ENCODE peak calls at places on chromosomes 12 and 14, in four cellular contexts. S is neuronal stem cell, K is left ventricle myocardium inferior, B is fibroblast of lung. R is an unnamed sample.

GRCh38 chr12:117441751-117442150 is 80.3 kb upstream of the NOS1 start:
- DNase-seq in K (peak; percentile 70), B (peak; percentile 63), S (no peak), R (no peak)

GRCh38 chr12:26369588-26369987 is 174.2 kb downstream of the SSPN start:
- DNase-seq in K (no peak), S (peak; percentile 6), B (peak; percentile 92), R (no peak)

GRCh38 chr14:90368946-90369721 is 27.7 kb upstream of the CALM1 start:
- DNase-seq in B (peak; percentile 24), K (no peak), S (no peak), R (no peak)

GRCh38 chr14:81211844-81212243 is 8.9 kb downstream of the GTF2A1 start:
- DNase-seq in S (no peak), K (peak; percentile 30), B (peak; percentile 6), R (no peak)

GRCh38 chr12:52526511-52526951 is 6.3 kb upstream of the KRT5 start:
- DNase-seq in K (no peak), B (no peak), S (no peak), R (no peak)

GRCh38 chr12:131133994-131134393 is 180.3 kb downstream of the ADGRD1 start:
- DNase-seq in S (no peak), B (no peak), K (no peak), R (no peak)

GRCh38 chr12:82028772-82029171 is 269.6 kb upstream of the PPFIA2 start:
- DNase-seq in B (no peak), S (no peak), K (no peak), R (no peak)

GRCh38 chr12:14403711-14404164 is 38.3 kb downstream of the ATF7IP start:
- DNase-seq in B (peak; percentile 88), S (no peak), K (no peak), R (no peak)

GRCh38 chr14:36502558-36503508 is 17.2 kb downstream of the NKX2-1 start:
- DNase-seq in B (no peak), K (no peak), S (no peak), R (no peak)

DNA sequence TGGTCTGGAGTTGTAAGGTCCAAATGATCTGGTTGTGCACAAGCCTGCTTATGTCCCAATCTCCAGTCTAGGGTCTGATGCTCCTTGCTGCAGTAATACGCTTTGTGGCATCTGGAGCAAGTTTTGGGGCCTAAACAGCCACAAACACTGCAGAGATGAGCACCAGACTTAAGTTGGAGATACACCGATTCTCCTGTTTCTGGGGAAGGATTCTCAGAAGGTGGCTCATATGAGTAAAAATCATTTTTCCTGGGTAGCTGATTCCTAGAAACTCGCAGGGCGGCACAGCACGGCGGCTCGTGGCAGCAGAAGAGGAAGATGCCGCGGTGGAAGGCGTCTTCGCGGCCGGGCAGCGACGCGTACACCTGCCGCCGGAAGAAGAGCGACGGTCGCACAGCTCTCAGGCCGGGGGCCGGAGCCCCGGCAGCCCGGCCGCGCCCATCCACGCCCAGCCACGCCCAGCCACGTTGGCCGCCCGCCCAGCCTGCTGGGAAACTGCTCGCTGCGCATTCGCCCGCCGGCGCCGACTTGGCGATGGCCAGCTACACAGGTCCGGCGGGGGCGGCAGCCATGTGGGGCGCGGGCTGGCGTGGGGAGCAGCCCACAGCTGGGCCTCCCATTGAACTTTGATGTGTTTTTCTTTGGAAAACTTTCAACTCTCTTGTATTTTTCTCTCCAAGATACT is 129.0 kb downstream of the ASCL4 start:
- DNase-seq in B (peak; percentile 19), S (peak; percentile 40), K (peak; percentile 60), R (peak; percentile 47)
- H3K4me3 ChIP-seq in B (no peak overlapping the region), S (peak overlapping the region; percentile 73), K (peak overlapping the region; percentile 55), R (peak overlapping the region; percentile 27)

GRCh38 chr14:54317396-54317795 is 79.4 kb upstream of the CDKN3 start:
- DNase-seq in K (no peak), B (no peak), S (no peak), R (no peak)

GRCh38 chr14:54316652-54317051 is 80.2 kb upstream of the CDKN3 start:
- DNase-seq in S (no peak), K (no peak), B (no peak), R (no peak)

GRCh38 chr14:54310852-54311230 is 86.0 kb upstream of the CDKN3 start:
- DNase-seq in S (no peak), K (no peak), B (no peak), R (no peak)

GRCh38 chr14:54312166-54312801 is 84.5 kb upstream of the CDKN3 start:
- DNase-seq in K (no peak), S (no peak), B (peak; percentile 96), R (no peak)

DNA sequence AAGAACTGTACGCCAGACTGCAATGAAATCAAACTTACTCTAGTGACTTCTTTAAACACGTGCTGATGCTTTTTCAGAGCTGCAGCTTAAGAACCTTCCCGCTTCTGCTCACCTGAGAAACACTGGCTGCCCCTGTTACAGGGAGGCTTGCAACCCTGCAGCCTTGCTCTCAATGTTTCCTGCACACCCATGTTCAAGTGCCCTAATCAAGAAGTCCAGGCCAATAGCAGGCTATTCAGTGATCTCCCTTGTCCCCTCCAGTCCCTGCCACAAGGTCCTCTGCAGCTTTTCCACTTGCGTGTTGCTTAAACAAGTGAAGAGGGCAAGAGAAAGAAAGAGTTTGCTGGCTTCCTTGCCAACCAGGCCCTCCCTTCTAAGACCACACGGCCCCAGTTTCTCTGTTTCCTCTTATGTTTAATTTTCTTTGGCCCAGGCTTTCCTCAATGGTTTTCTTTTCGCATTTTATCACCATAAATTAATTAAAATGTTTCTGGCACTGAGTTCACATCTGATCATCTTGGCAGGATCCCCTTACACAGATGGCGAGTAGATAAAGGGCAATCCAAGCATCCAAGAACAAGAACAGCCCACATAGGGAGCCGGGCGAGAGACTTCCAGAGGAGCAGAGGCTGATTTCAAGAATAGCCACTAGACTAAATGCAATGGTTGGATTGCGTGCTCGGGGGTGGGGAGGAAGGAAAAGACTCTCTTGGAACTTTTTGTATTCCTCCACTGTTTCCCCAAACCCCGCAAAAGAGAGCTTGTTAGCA is 82.3 kb upstream of the CDKN3 start:
- DNase-seq in B (no peak), K (no peak), S (no peak), R (no peak)
- H3K27ac ChIP-seq in B (no peak overlapping the region), K (no peak overlapping the region), S (no peak overlapping the region), R (no peak overlapping the region)

GRCh38 chr14:99527026-99527425 is 45.8 kb downstream of the CCNK start:
- DNase-seq in S (no peak), K (no peak), B (no peak), R (no peak)
- H3K4me1 ChIP-seq in S (peaks cover 65% of the 10 kb centered on the region), K (peaks cover 68% of the 10 kb centered on the region), B (peaks cover 11% of the 10 kb centered on the region), R (peaks cover 32% of the 10 kb centered on the region)

DNA sequence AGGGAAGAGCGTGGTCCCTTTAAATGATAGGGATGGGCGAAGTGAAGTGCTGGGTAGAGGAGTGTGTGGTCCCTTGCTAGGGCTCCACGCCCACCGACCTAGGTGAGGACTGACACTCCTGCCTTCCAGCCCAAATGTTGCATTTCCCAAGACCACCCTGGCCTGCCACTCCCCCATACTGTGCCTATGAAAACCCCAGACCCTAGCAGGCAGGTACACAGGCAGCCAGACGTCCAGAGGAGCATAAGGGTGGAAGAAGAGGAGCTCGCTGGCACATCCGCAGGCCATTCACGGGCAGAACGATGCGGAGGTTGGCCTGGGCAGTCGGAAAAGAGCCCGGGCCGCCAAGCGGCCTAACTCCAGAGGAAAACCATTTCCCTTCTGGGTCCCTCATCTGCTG is 817 bp upstream of the IPO8 start:
- DNase-seq in S (no peak), K (no peak), B (no peak), R (no peak)
- H3K4me3 ChIP-seq in S (peak overlapping the region; percentile 27), K (peak overlapping the region; percentile 97), B (no peak overlapping the region), R (peak overlapping the region; percentile 1)

GRCh38 chr12:94173660-94174265 is 25.4 kb downstream of the PLXNC1 start:
- DNase-seq in B (no peak), S (no peak), K (no peak), R (no peak)

GRCh38 chr12:94172973-94173372 is 24.6 kb downstream of the PLXNC1 start:
- DNase-seq in S (no peak), B (peak; percentile 91), K (no peak), R (no peak)

GRCh38 chr12:94175763-94176660 is 27.6 kb downstream of the PLXNC1 start:
- DNase-seq in S (no peak), B (peak; percentile 9), K (no peak), R (no peak)

GRCh38 chr12:94172031-94172430 is 23.7 kb downstream of the PLXNC1 start:
- DNase-seq in B (peak; percentile 28), S (no peak), K (no peak), R (no peak)

DNA sequence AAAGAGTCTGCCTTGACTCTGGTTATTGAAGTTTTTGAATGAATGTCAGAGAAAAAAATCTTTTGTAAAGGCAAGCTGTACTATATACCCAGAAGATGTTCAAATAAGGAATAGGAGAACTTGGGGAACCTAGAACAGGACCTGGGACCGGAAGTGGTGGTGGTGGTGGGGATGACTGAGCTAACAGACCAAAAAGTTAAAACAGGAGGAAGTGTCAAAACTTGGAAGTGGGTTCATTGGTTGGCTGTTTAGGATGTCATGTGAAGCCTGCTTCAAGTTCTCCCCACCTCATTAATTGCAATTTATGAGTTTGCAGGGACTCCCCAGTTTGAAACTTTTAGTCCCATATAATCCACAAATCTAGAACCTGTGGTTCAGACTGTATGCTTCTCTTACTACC is 26.2 kb downstream of the PLXNC1 start:
- DNase-seq in B (no peak), K (peak; percentile 37), S (no peak), R (no peak)
- H3K27ac ChIP-seq in B (no peak overlapping the region), K (no peak overlapping the region), S (no peak overlapping the region), R (no peak overlapping the region)

GRCh38 chr12:64634508-64635092 is 24.3 kb downstream of the RASSF3 start:
- DNase-seq in K (no peak), B (no peak), S (no peak), R (no peak)

GRCh38 chr12:64639466-64639865 is 29.2 kb downstream of the RASSF3 start:
- DNase-seq in S (no peak), B (no peak), K (no peak), R (no peak)

GRCh38 chr12:64633940-64634337 is 23.6 kb downstream of the RASSF3 start:
- DNase-seq in K (peak; percentile 46), S (no peak), B (peak; percentile 75), R (no peak)

GRCh38 chr12:64633186-64633939 is 23.1 kb downstream of the RASSF3 start:
- DNase-seq in K (no peak), B (no peak), S (no peak), R (no peak)

DNA sequence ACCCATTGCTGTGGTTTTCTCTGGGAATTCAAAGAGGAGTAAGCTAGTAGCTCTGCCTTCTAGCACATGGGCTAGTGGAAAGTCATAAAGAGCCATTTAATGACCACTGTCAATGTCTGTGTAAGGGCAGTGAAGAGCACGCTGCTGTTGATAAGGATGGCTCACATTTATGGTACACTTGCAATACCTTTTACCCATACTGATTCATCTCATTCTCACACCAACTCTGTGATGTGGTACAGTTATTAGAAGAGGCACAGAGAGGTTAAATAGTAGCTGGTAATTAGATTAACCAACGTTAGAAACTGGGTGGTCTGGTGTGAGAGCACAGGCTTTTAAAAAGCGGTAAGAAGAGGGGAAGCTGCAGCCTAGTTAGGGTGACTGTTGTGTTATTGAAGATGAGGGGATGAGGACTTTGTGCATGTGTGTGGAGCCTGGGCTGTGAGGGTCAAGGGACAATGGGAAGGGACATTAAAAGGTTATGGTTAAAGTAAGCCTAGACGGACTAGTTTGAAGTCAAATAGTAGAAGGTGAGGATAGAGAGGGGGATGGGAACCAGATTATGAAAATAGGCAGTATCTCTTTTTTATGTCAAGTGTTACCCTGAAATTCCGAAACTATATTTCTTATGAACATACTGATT is 25.2 kb downstream of the RASSF3 start:
- DNase-seq in S (no peak), K (no peak), B (no peak), R (no peak)
- H3K4me1 ChIP-seq in S (no peaks in the 10 kb centered on the region), K (peaks cover 82% of the 10 kb centered on the region), B (no peaks in the 10 kb centered on the region), R (no peaks in the 10 kb centered on the region)